ENCODE peak calls at places on chromosome 6, in four cellular contexts. U is stimulated activated CD4-positive, alpha-beta T cell treated with anti-CD3 and anti-CD28 coated beads, TNF-alpha, amount 100 ng/mL, for 24 hours; E is activated B cell treated with CpG ODN at 0.5 μM for 24 hours; M is endothelial cell. Q is an unnamed sample.

GRCh38 chr6:111644893-111645430 is 39.3 kb upstream of the TRAF3IP2 start:
- DNase-seq in U (no peak), E (no peak), M (no peak), Q (no peak)

GRCh38 chr6:7628479-7628878 is 38.5 kb downstream of the SNRNP48 start:
- DNase-seq in U (no peak), E (no peak), M (no peak), Q (no peak)

GRCh38 chr6:34514593-34515472 is 41.3 kb downstream of the SPDEF start:
- DNase-seq in U (no peak), E (no peak), M (peak; percentile 54), Q (no peak)

GRCh38 chr6:54916858-54917257 is 70.3 kb downstream of the FAM83B start:
- DNase-seq in U (no peak), E (no peak), M (no peak), Q (peak; percentile 71)

GRCh38 chr6:158669145-158670035 is 19.5 kb downstream of the SYTL3 start:
- DNase-seq in U (no peak), E (no peak), M (no peak), Q (no peak)

GRCh38 chr6:6466967-6467761 is 121.4 kb upstream of the LY86 start:
- DNase-seq in U (no peak), E (no peak), M (no peak), Q (peak; percentile 84)

GRCh38 chr6:52050051-52050405 is 37.4 kb downstream of the PKHD1 start:
- DNase-seq in U (no peak), E (no peak), M (no peak), Q (no peak)

GRCh38 chr6:30163090-30163917 is at the start of gene TRIM15:
- DNase-seq in U (peak; percentile 66), E (no peak), M (no peak), Q (no peak)

GRCh38 chr6:113433506-113433991 is 423.6 kb upstream of the MARCKS start:
- DNase-seq in U (no peak), E (no peak), M (no peak), Q (peak; percentile 73)

GRCh38 chr6:33344771-33345697 is 27.5 kb upstream of the ZBTB22 start:
- DNase-seq in U (peak; percentile 46), E (peak; percentile 31), M (peak; percentile 41), Q (no peak)

GRCh38 chr6:149988550-149989336 is 25.0 kb downstream of the ULBP1 start:
- DNase-seq in U (no peak), E (no peak), M (no peak), Q (no peak)

GRCh38 chr6:121436966-121437756 is 1.7 kb downstream of the GJA1 start:
- DNase-seq in U (peak; percentile 14), E (no peak), M (peak; percentile 60), Q (no peak)

GRCh38 chr6:161001421-161001820 is 9.9 kb downstream of the MAP3K4 start:
- DNase-seq in U (no peak), E (no peak), M (no peak), Q (no peak)

GRCh38 chr6:83062225-83062624 is 3.4 kb downstream of the UBE3D start:
- DNase-seq in U (no peak), E (no peak), M (no peak), Q (no peak)

GRCh38 chr6:5522147-5522546 is 260.8 kb downstream of the FARS2 start:
- DNase-seq in U (no peak), E (no peak), M (no peak), Q (no peak)

GRCh38 chr6:170087946-170088348 is 202.9 kb downstream of the DLL1 start:
- DNase-seq in U (peak; percentile 47), E (peak; percentile 44), M (peak; percentile 24), Q (no peak)

GRCh38 chr6:3230275-3231212 is 3.1 kb upstream of the TUBB2B start:
- DNase-seq in U (no peak), E (no peak), M (peak; percentile 46), Q (no peak)

Q was measured in epithelial cell of prostate.